ENCODE peak calls at places on chromosome 12, in four cellular contexts. K, I, C and W are unnamed samples. For H3K27me3, the result is how much of the 10 kb centered on the place peaks cover.

GRCh38 chr12:17134315-17134714 is 528.4 kb upstream of the LMO3 start:
- DNase-seq in I (no peak), K (no peak), C (no peak), W (no peak)

GRCh38 chr12:56152132-56152755 is at the start of gene MYL6B:
- DNase-seq in C (peak), K (peak), I (peak), W (peak)

GRCh38 chr12:11981174-11981733 is 89.5 kb upstream of the BCL2L14 start:
- DNase-seq in I (no peak), C (no peak), K (no peak), W (no peak)

GRCh38 chr12:25463005-25463404 is 90.1 kb downstream of the LMNTD1 start:
- DNase-seq in I (no peak), C (no peak), K (no peak), W (no peak)

GRCh38 chr12:11717533-11717961 is 68.1 kb downstream of the ETV6 start:
- DNase-seq in I (peak), C (no peak), K (peak), W (no peak)

GRCh38 chr12:21296751-21297406 is 37.8 kb downstream of the SLCO1A2 start:
- DNase-seq in C (no peak), I (peak), K (peak), W (no peak)

GRCh38 chr12:104177663-104178501 is 37.7 kb upstream of the TXNRD1 start:
- DNase-seq in I (peak), K (peak), C (peak), W (peak)

GRCh38 chr12:12870454-12870853 is 20.9 kb upstream of the GPRC5A start:
- DNase-seq in C (no peak), K (peak), I (peak), W (peak)

GRCh38 chr12:120118710-120119097 is 2.2 kb upstream of the RAB35 start:
- DNase-seq in C (no peak), K (peak), I (no peak), W (no peak)

DNA sequence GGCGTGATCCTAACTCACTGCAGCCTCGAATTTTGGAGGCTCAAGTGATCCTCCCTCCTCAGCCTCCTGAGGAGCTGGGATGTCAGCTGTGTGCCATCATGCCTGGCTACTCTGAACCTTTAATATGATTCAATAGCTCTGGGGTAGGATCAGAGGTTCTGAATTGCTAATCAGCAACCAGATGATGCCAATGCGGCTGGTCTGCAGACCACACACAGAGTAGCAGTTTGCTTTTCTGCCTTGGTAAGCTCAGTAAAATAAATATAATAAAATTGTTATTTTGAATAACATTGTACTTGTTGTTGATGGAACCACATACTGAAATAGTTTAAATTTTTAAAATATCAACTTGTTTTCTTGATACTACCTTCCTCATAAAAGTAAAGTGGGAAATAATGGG is 86.6 kb downstream of the NTN4 start:
- DNase-seq in C (no peak), I (no peak), K (no peak), W (no peak)
- H3K27me3 ChIP-seq in C (under half), I (under half), K (under half), W (under half)

GRCh38 chr12:77617818-77618217 is 212.9 kb upstream of the NAV3 start:
- DNase-seq in I (no peak), K (no peak), C (no peak), W (no peak)

GRCh38 chr12:77615331-77615730 is 215.4 kb upstream of the NAV3 start:
- DNase-seq in I (no peak), C (no peak), K (no peak), W (no peak)
- TF ChIP-seq CTCF in I (no peak), C (no peak), K (peak), W (no peak)

GRCh38 chr12:3816266-3816665 is 56.9 kb downstream of the PARP11 start:
- DNase-seq in C (no peak), I (no peak), K (peak), W (no peak)

GRCh38 chr12:3820122-3820521 is 53.1 kb downstream of the PARP11 start:
- DNase-seq in I (peak), C (no peak), K (peak), W (no peak)

DNA sequence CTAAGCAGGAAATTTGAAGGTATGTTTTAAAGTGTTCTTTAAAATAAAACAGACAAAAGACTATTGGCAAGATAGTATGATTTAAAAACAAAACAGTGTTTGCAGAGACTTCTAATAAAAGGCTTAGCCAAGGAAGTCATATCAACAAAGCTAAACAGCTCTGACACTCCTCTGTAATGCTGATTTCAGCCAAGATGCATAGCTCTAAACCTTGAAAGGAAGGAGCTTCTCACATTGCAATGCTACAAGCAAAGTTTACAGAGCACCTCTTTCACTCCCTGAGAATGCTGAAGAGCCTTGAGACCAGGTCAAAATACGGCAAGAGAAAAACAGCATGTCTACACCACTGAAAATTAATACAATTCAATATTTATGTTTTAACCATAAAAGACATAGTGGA is 51.8 kb downstream of the PARP11 start:
- DNase-seq in I (no peak), C (no peak), K (no peak), W (no peak)
- H3K4me3 ChIP-seq in I (no peak), C (no peak), K (no peak), W (no peak)

DNA sequence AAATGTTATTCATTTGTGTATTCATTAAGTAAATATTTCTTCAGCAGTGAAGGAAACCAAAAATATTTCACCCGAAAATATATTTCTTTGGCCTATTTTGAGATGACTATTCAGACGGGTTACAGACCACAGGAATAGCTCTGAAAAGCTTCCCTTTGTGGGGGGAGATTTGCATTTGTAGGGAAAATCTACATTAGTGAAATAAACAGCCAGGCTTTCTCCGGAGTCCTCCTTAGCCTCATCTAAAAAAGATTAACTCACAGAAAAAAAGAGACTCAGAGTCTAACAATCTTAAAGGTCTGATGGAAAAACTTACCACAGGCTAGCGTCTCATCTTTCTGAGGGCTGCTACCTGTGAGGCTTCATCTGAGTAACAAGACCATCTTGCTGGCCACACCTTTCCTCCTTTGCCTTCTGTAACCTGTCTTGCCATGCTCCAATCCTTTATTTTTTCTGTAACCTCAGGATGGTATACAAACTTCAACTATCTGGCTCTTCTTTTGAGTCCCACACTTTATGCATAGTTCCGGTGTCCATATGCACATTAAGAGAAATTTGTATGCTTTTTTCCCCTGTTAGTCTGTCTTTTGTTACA is 100.7 kb downstream of the CNTN1 start:
- DNase-seq in I (no peak), C (no peak), K (no peak), W (no peak)
- H3K27me3 ChIP-seq in I (under half), C (under half), K (under half), W (under half)

GRCh38 chr12:6063379-6063735 is 61.1 kb downstream of the VWF start:
- DNase-seq in I (no peak), C (no peak), K (no peak), W (no peak)
- TF ChIP-seq CTCF in I (no peak), C (no peak), K (no peak), W (no peak)

GRCh38 chr12:39618701-39619100 is 902 bp downstream of the ABCD2 start:
- DNase-seq in I (no peak), K (no peak), C (no peak), W (no peak)
- H3K4me3 ChIP-seq in I (no peak), K (no peak), C (peak), W (no peak)

GRCh38 chr12:9115731-9116689 is at the start of gene A2M:
- DNase-seq in C (no peak), I (peak), K (no peak), W (no peak)
- H3K27me3 ChIP-seq in C (under half), I (under half), K (under half), W (under half)

GRCh38 chr12:5954661-5955060 is 9.6 kb upstream of the ANO2 start:
- DNase-seq in I (no peak), K (no peak), C (no peak), W (no peak)
- TF ChIP-seq CTCF in I (no peak), K (no peak), C (no peak), W (no peak)